ENCODE peak calls at places on chromosomes 7 and 10, in nine cellular contexts. S is tibial artery, Q is PC-3, V is endodermal cell, J is Panc1, A is GM23338, W is OCI-LY7, U is PC-9, F is neural progenitor cell. M is an unnamed sample. For H3K4me1, the result is how much of the 10 kb centered on the place peaks cover.

GRCh38 chr7:113548561-113548960 is 370.2 kb downstream of the PPP1R3A start:
- DNase-seq in S (no peak), Q (no peak), V (no peak), J (no peak), A (no peak), W (no peak), U (no peak), F (no peak), M (peak)

GRCh38 chr10:1575481-1576244 is 161.7 kb downstream of the ADARB2 start:
- DNase-seq in S (peak), Q (no peak), V (no peak), J (no peak), A (no peak), W (peak), U (no peak), F (no peak), M (no peak)

GRCh38 chr10:91672021-91672608 is 39.2 kb upstream of the PPP1R3C start:
- DNase-seq in S (no peak), Q (peak), V (peak), J (no peak), A (peak), W (no peak), U (peak), F (peak), M (peak)

GRCh38 chr10:69324583-69324982 is 46.3 kb downstream of the HK1 start:
- DNase-seq in S (no peak), Q (no peak), V (peak), J (no peak), A (no peak), W (no peak), U (no peak), F (no peak), M (no peak)

GRCh38 chr7:158495256-158495655 is 92.4 kb downstream of the PTPRN2 start:
- DNase-seq in S (no peak), Q (no peak), V (no peak), J (no peak), A (peak), W (peak), U (no peak), F (peak), M (no peak)

GRCh38 chr7:11730725-11731124 is 101.3 kb downstream of the THSD7A start:
- DNase-seq in S (no peak), Q (no peak), V (no peak), J (no peak), A (no peak), W (no peak), U (no peak), F (no peak), M (no peak)

GRCh38 chr10:49242604-49243003 is 54.4 kb upstream of the TMEM273 start:
- DNase-seq in S (no peak), Q (no peak), V (no peak), J (no peak), A (no peak), W (no peak), U (no peak), F (no peak), M (no peak)

GRCh38 chr10:116850058-116850611 is 836 bp downstream of the ENO4 start:
- DNase-seq in S (no peak), Q (no peak), V (peak), J (no peak), A (no peak), W (no peak), U (no peak), F (no peak), M (no peak)

GRCh38 chr7:143415696-143416095 is 7.0 kb upstream of the EPHA1 start:
- DNase-seq in S (no peak), Q (peak), V (no peak), J (no peak), A (no peak), W (no peak), U (no peak), F (no peak), M (peak)

GRCh38 chr7:80641548-80641947 is 3.1 kb downstream of the CD36 start:
- DNase-seq in S (no peak), Q (no peak), V (no peak), J (no peak), A (no peak), W (no peak), U (no peak), F (no peak), M (no peak)

GRCh38 chr10:114271779-114272167 is 32.7 kb downstream of the VWA2 start:
- DNase-seq in S (peak), Q (peak), V (no peak), J (peak), A (no peak), W (no peak), U (peak), F (no peak), M (peak)

GRCh38 chr10:100811261-100811660 is 65.9 kb downstream of the PAX2 start:
- DNase-seq in S (no peak), Q (no peak), V (no peak), J (no peak), A (no peak), W (no peak), U (no peak), F (no peak), M (no peak)

GRCh38 chr7:158489462-158490155 is 98.0 kb downstream of the PTPRN2 start:
- DNase-seq in S (no peak), Q (no peak), V (no peak), J (no peak), A (no peak), W (no peak), U (no peak), F (no peak), M (no peak)

GRCh38 chr7:2873686-2874551 is 29.8 kb upstream of the GNA12 start:
- DNase-seq in S (no peak), Q (peak), V (peak), J (peak), A (peak), W (peak), U (peak), F (peak), M (peak)

GRCh38 chr7:75905785-75906604 is 9.0 kb upstream of the POR start:
- DNase-seq in S (peak), Q (peak), V (peak), J (no peak), A (peak), W (no peak), U (peak), F (peak), M (peak)

GRCh38 chr10:133358162-133358919 is 522 bp upstream of the FUOM start:
- DNase-seq in S (no peak), Q (no peak), V (no peak), J (no peak), A (peak), W (no peak), U (no peak), F (no peak), M (no peak)

GRCh38 chr7:77482015-77482414 is 55.1 kb upstream of the PTPN12 start:
- DNase-seq in S (no peak), Q (peak), V (no peak), J (no peak), A (no peak), W (no peak), U (peak), F (no peak), M (peak)

GRCh38 chr10:121303273-121303890 is 294.9 kb downstream of the FGFR2 start:
- DNase-seq in S (no peak), Q (no peak), V (no peak), J (no peak), A (no peak), W (no peak), U (no peak), F (no peak), M (no peak)

GRCh38 chr7:50779427-50779826 is 3.3 kb downstream of the GRB10 start:
- DNase-seq in S (no peak), Q (no peak), V (no peak), J (no peak), A (no peak), W (no peak), U (no peak), F (no peak), M (no peak)

GRCh38 chr7:1555813-1556540 is at the start of gene TMEM184A:
- DNase-seq in S (no peak), Q (peak), V (peak), J (no peak), A (peak), W (peak), U (peak), F (peak), M (peak)

GRCh38 chr7:79968894-79969293 is 165.7 kb upstream of the GNAI1 start:
- DNase-seq in S (no peak), Q (no peak), V (peak), J (no peak), A (peak), W (no peak), U (no peak), F (no peak), M (no peak)

GRCh38 chr7:3301831-3302618 is 973 bp downstream of the SDK1 start:
- DNase-seq in S (no peak), Q (peak), V (peak), J (peak), A (peak), W (no peak), U (no peak), F (peak), M (peak)

GRCh38 chr10:78277734-78278404 is 244.2 kb downstream of the RPS24 start:
- DNase-seq in S (peak), Q (peak), V (no peak), J (no peak), A (no peak), W (no peak), U (no peak), F (no peak), M (no peak)

GRCh38 chr10:1398626-1399410 is 338.5 kb downstream of the ADARB2 start:
- DNase-seq in S (no peak), Q (no peak), V (peak), J (no peak), A (no peak), W (no peak), U (no peak), F (no peak), M (no peak)

GRCh38 chr10:129108994-129109393 is 358.0 kb upstream of the MGMT start:
- DNase-seq in S (no peak), Q (no peak), V (no peak), J (no peak), A (no peak), W (no peak), U (no peak), F (no peak), M (no peak)

GRCh38 chr7:158945514-158945913 is 89.2 kb downstream of the DYNC2I1 start:
- DNase-seq in S (no peak), Q (no peak), V (no peak), J (no peak), A (peak), W (no peak), U (no peak), F (no peak), M (no peak)

GRCh38 chr7:78953726-78954363 is 499.6 kb downstream of the MAGI2 start:
- DNase-seq in S (no peak), Q (no peak), V (no peak), J (no peak), A (no peak), W (no peak), U (no peak), F (no peak), M (no peak)

GRCh38 chr7:124009321-124009720 is 23.5 kb downstream of the TMEM229A start:
- DNase-seq in S (no peak), Q (no peak), V (peak), J (no peak), A (no peak), W (no peak), U (no peak), F (no peak), M (no peak)

GRCh38 chr10:50501478-50501877 is 122.3 kb downstream of the SGMS1 start:
- DNase-seq in S (no peak), Q (peak), V (no peak), J (no peak), A (no peak), W (no peak), U (no peak), F (no peak), M (peak)

GRCh38 chr7:12229046-12229445 is 18.0 kb downstream of the TMEM106B start:
- DNase-seq in S (no peak), Q (no peak), V (no peak), J (no peak), A (no peak), W (no peak), U (no peak), F (no peak), M (no peak)

GRCh38 chr10:75911426-75911825 is 480.0 kb downstream of the LRMDA start:
- DNase-seq in S (no peak), Q (peak), V (no peak), J (no peak), A (no peak), W (no peak), U (no peak), F (no peak), M (peak)

GRCh38 chr7:55425141-55425752 is 60.1 kb downstream of the LANCL2 start:
- DNase-seq in S (no peak), Q (no peak), V (no peak), J (no peak), A (no peak), W (no peak), U (no peak), F (no peak), M (no peak)

GRCh38 chr10:10685566-10685965 is 332.1 kb upstream of the CELF2 start:
- DNase-seq in S (no peak), Q (no peak), V (no peak), J (no peak), A (no peak), W (no peak), U (no peak), F (no peak), M (no peak)

GRCh38 chr10:19658131-19658530 is 158.1 kb upstream of the PLXDC2 start:
- DNase-seq in S (no peak), Q (peak), V (no peak), J (no peak), A (no peak), W (no peak), U (no peak), F (no peak), M (no peak)

GRCh38 chr7:123958186-123958703 is 33.2 kb downstream of the SPAM1 start:
- DNase-seq in S (no peak), Q (peak), V (no peak), J (no peak), A (no peak), W (no peak), U (no peak), F (no peak), M (no peak)

GRCh38 chr10:3757250-3757637 is 27.8 kb downstream of the KLF6 start:
- DNase-seq in S (no peak), Q (no peak), V (peak), J (no peak), A (no peak), W (peak), U (no peak), F (no peak), M (no peak)

GRCh38 chr7:150412518-150413247 is 33.6 kb downstream of the ZNF775 start:
- DNase-seq in S (no peak), Q (no peak), V (peak), J (no peak), A (no peak), W (no peak), U (no peak), F (no peak), M (no peak)
- H3K4me1 ChIP-seq in S (under half), Q (under half), V (under half), J (under half), A (under half), W (under half), U (under half), F (under half), M (under half)

DNA sequence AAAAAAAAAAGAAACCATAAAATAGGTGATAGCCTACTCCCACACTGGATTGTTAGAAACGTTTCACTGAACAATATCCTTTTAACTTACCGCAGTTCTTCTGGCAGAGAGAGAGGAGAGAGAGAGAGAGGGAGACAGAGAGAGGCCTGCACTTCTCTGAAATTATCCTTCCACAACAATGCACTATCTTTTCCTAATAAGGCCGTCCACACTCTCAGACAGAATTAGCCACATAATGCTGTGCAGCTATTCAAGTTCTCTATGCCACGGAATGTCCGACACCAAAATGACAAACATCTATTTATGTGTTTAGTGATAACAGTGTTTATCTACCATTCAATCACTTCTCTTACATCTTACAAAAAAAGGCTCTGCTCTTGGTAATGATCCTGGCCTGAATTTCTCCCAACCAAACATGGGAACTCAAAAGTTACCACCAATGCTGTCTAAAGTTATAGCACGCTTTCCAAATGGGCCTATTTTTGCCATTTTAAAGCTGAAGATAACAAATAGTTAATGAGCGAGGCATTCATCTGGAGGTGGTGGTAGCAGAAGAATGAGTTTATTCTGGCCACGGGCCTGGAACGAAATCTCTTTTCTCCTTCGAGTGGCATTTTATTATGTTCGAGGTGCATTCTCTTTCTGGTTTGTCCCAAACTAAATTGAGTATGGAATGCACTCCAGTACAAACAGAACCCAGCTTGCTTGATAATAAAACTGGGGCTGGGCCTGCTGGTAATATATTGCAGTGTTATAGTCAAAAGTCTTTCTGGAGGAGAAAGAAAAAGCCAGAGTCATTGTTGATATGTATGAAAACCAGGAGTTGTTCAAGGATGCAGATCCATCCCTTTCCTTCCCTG is 160.2 kb upstream of the SVIL start:
- DNase-seq in S (no peak), Q (no peak), V (no peak), J (no peak), A (no peak), W (no peak), U (no peak), F (no peak), M (no peak)
- H3K27ac ChIP-seq in S (peak), Q (peak), V (no peak), J (peak), A (no peak), W (no peak), U (no peak), F (no peak), M (peak)

GRCh38 chr10:71982269-71983178 is 18.3 kb downstream of the CHST3 start:
- DNase-seq in S (no peak), Q (no peak), V (no peak), J (no peak), A (no peak), W (no peak), U (no peak), F (no peak), M (no peak)
- TF ChIP-seq CTCF in S (no peak), Q (no peak), V (peak), J (no peak), A (peak), W (peak), U (no peak), F (no peak), M (peak)

DNA sequence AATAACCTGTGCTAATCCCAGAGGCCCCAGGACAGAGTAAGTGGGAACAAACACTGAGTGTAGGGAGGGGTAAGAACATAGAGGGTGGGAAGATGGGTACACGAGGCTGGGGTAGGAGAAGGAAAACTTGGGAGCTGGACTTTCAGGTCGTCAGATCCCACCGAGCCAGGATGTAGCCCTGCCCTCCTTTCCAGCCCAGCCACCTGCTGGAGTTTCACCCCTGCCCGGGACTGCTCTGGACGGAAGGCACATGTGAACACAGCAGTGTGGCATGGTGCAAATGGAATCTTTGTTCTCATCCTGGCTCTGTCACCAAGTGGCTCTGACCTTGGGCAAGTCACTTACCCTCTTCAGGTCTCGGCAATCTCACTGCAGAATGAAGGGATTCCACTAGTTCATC is 52.8 kb downstream of the PODXL start:
- DNase-seq in S (no peak), Q (no peak), V (no peak), J (no peak), A (no peak), W (no peak), U (no peak), F (no peak), M (no peak)
- H3K4me1 ChIP-seq in S (under half), Q (under half), V (under half), J (under half), A (under half), W (under half), U (under half), F (under half), M (under half)

GRCh38 chr7:35717013-35717412 is 22.1 kb upstream of the HERPUD2 start:
- DNase-seq in S (no peak), Q (no peak), V (no peak), J (no peak), A (no peak), W (no peak), U (no peak), F (no peak), M (no peak)
- H3K27ac ChIP-seq in S (peak), Q (no peak), V (no peak), J (no peak), A (no peak), W (no peak), U (no peak), F (no peak), M (no peak)

GRCh38 chr7:48035301-48035966 is at the start of gene C7orf57:
- DNase-seq in S (peak), Q (peak), V (peak), J (peak), A (peak), W (peak), U (peak), F (peak), M (peak)
- TF ChIP-seq CTCF in S (peak), Q (no peak), V (peak), J (peak), A (no peak), W (peak), U (no peak), F (peak), M (peak)

DNA sequence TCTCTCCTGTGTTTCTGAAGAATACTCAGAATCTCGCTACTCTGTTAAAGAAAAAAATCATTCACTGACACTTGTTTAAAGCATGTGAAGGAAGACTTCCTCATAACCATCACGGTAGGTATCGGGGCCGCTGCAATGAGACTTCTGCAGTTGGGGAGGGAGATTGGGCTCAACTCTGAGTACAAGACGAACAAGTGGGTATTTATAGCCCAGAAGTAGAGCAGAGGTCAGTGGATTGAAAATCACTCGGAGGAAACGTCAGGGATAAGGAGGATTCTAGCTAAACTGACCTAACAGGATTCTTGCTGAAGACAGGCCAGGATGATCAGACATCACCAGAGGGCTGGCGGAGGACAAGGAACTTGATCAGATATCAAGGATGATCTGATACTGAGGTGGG is 33.3 kb downstream of the ITPRIP start:
- DNase-seq in S (no peak), Q (peak), V (no peak), J (no peak), A (no peak), W (no peak), U (no peak), F (no peak), M (no peak)
- H3K4me1 ChIP-seq in S (under half), Q (under half), V (under half), J (under half), A (under half), W (under half), U (under half), F (under half), M (under half)

DNA sequence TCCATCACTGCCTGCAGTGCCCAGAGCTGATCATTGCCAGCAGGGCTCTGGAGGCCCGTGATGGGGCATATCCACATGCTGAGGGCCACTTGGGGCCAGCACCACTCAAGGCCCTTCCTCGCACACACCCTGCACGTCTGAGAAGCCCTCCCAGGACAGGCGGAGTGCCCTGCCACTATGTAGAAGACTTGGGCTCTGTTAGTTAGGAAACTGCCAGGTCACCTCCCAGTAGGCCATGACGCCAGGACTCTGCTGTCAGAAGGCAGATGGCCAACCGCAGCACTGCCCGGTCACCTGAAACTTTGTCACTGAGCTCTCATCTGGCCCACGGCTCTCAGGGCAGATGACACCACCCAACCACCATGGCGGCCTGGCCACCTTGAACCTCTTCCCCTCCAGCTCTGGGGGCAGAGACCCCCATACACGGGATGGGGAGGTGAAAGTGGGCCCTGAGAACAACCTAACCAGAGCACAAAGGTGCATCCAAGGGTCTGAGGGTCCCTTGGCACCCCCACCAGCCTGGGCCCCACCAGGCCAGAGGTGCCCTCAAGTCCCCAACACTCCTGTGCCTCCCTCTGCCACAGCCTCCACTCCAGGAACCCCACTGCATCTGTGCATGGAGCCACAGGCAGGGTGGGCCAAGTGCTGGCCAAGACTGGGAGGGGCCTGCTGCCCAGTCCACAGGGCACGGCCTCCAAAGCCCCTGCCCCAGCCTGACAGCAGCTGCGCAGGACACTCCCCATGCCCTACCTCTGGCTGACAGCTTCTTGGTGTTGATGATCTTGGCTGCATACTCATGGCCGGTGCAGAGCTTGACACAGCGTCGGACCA is 41.8 kb downstream of the CAMK2B start:
- DNase-seq in S (peak), Q (no peak), V (peak), J (no peak), A (no peak), W (no peak), U (no peak), F (no peak), M (no peak)
- H3K27ac ChIP-seq in S (no peak), Q (no peak), V (no peak), J (no peak), A (no peak), W (no peak), U (no peak), F (no peak), M (no peak)

M was measured in foreskin keratinocyte.